ENCODE peak calls at places on chromosomes 4 and X, in five cellular contexts. One of them, this sample, is unnamed.

GRCh38 chr4:10108818-10109783 is 7.5 kb downstream of the WDR1 start:
- DNase-seq in RWPE2: no peak
- DNase-seq in choroid plexus epithelial cell: peak
- DNase-seq in astrocyte: no peak
- DNase-seq in HFF-Myc: no peak
- DNase-seq in this sample: no peak

GRCh38 chr4:140095694-140096482 is 58.1 kb downstream of the MAML3 start:
- DNase-seq in astrocyte: peak
- DNase-seq in RWPE2: no peak
- DNase-seq in choroid plexus epithelial cell: peak
- DNase-seq in HFF-Myc: peak
- DNase-seq in this sample: no peak

GRCh38 chr4:159655547-159655946 is 552.7 kb downstream of the RAPGEF2 start:
- DNase-seq in RWPE2: no peak
- DNase-seq in astrocyte: peak
- DNase-seq in choroid plexus epithelial cell: peak
- DNase-seq in HFF-Myc: no peak
- DNase-seq in this sample: no peak

GRCh38 chr4:2833671-2834000 is 10.0 kb upstream of the ADD1 start:
- DNase-seq in astrocyte: no peak
- DNase-seq in choroid plexus epithelial cell: no peak
- DNase-seq in HFF-Myc: no peak
- DNase-seq in RWPE2: peak
- DNase-seq in this sample: no peak

GRCh38 chr4:144582105-144582850 is 63.7 kb upstream of the HHIP start:
- DNase-seq in choroid plexus epithelial cell: peak
- DNase-seq in HFF-Myc: no peak
- DNase-seq in RWPE2: no peak
- DNase-seq in astrocyte: peak
- DNase-seq in this sample: no peak

GRCh38 chr4:51932261-51932660 is 87.9 kb downstream of the LRRC66 start:
- DNase-seq in choroid plexus epithelial cell: peak
- DNase-seq in HFF-Myc: no peak
- DNase-seq in astrocyte: peak
- DNase-seq in RWPE2: no peak
- DNase-seq in this sample: no peak

GRCh38 chr4:38940476-38940875 is 72.9 kb downstream of the FAM114A1 start:
- DNase-seq in astrocyte: no peak
- DNase-seq in RWPE2: no peak
- DNase-seq in choroid plexus epithelial cell: no peak
- DNase-seq in HFF-Myc: no peak
- DNase-seq in this sample: no peak

GRCh38 chrX:30278365-30278764 is 30.8 kb downstream of the NR0B1 start:
- DNase-seq in choroid plexus epithelial cell: peak
- DNase-seq in RWPE2: no peak
- DNase-seq in HFF-Myc: no peak
- DNase-seq in astrocyte: peak
- DNase-seq in this sample: no peak

GRCh38 chr4:34105311-34105710 is 2139.0 kb downstream of the ARAP2 start:
- DNase-seq in choroid plexus epithelial cell: peak
- DNase-seq in RWPE2: no peak
- DNase-seq in HFF-Myc: no peak
- DNase-seq in astrocyte: peak
- DNase-seq in this sample: no peak

GRCh38 chr4:39823193-39823592 is 125.3 kb downstream of the UBE2K start:
- DNase-seq in RWPE2: no peak
- DNase-seq in astrocyte: peak
- DNase-seq in HFF-Myc: no peak
- DNase-seq in choroid plexus epithelial cell: peak
- DNase-seq in this sample: no peak

GRCh38 chrX:23694606-23695005 is 27.3 kb downstream of the PRDX4 start:
- DNase-seq in RWPE2: no peak
- DNase-seq in astrocyte: peak
- DNase-seq in HFF-Myc: peak
- DNase-seq in choroid plexus epithelial cell: peak
- DNase-seq in this sample: peak

GRCh38 chrX:54786972-54787371 is 11.1 kb downstream of the ITIH6 start:
- DNase-seq in RWPE2: no peak
- DNase-seq in HFF-Myc: no peak
- DNase-seq in astrocyte: no peak
- DNase-seq in choroid plexus epithelial cell: no peak
- DNase-seq in this sample: no peak

GRCh38 chr4:13700196-13701140 is 72.9 kb upstream of the BOD1L1 start:
- DNase-seq in astrocyte: peak
- DNase-seq in RWPE2: no peak
- DNase-seq in HFF-Myc: peak
- DNase-seq in choroid plexus epithelial cell: peak
- DNase-seq in this sample: no peak

GRCh38 chr4:116539744-116540143 is 545.6 kb downstream of the TRAM1L1 start:
- DNase-seq in astrocyte: no peak
- DNase-seq in RWPE2: no peak
- DNase-seq in choroid plexus epithelial cell: no peak
- DNase-seq in HFF-Myc: no peak
- DNase-seq in this sample: no peak

GRCh38 chrX:253451-254297 is 27.5 kb upstream of the PLCXD1 start:
- DNase-seq in HFF-Myc: no peak
- DNase-seq in RWPE2: peak
- DNase-seq in astrocyte: no peak
- DNase-seq in choroid plexus epithelial cell: no peak
- DNase-seq in this sample: no peak

GRCh38 chr4:171118091-171118490 is 695.1 kb upstream of the GALNTL6 start:
- DNase-seq in astrocyte: no peak
- DNase-seq in RWPE2: no peak
- DNase-seq in HFF-Myc: no peak
- DNase-seq in choroid plexus epithelial cell: peak
- DNase-seq in this sample: no peak

GRCh38 chr4:100826808-100827548 is 309.2 kb upstream of the EMCN start:
- DNase-seq in astrocyte: no peak
- DNase-seq in choroid plexus epithelial cell: no peak
- DNase-seq in RWPE2: no peak
- DNase-seq in HFF-Myc: no peak
- DNase-seq in this sample: no peak

GRCh38 chrX:118349188-118349587 is 3.3 kb downstream of the WDR44 start:
- DNase-seq in HFF-Myc: no peak
- DNase-seq in choroid plexus epithelial cell: no peak
- DNase-seq in astrocyte: no peak
- DNase-seq in RWPE2: no peak
- DNase-seq in this sample: no peak

GRCh38 chr4:87843936-87844335 is 11.2 kb downstream of the MEPE start:
- DNase-seq in RWPE2: no peak
- DNase-seq in astrocyte: peak
- DNase-seq in choroid plexus epithelial cell: peak
- DNase-seq in HFF-Myc: peak
- DNase-seq in this sample: no peak

GRCh38 chrX:40471965-40472648 is 108.7 kb upstream of the ATP6AP2 start:
- DNase-seq in astrocyte: peak
- DNase-seq in RWPE2: no peak
- DNase-seq in HFF-Myc: peak
- DNase-seq in choroid plexus epithelial cell: peak
- DNase-seq in this sample: peak
- H3K4me3 ChIP-seq in astrocyte: no peak
- H3K4me3 ChIP-seq in RWPE2: no peak
- H3K4me3 ChIP-seq in HFF-Myc: no peak
- H3K4me3 ChIP-seq in choroid plexus epithelial cell: peak
- H3K4me3 ChIP-seq in this sample: no peak

GRCh38 chr4:102533348-102533747 is 32.2 kb downstream of the NFKB1 start:
- DNase-seq in HFF-Myc: no peak
- DNase-seq in RWPE2: no peak
- DNase-seq in choroid plexus epithelial cell: no peak
- DNase-seq in astrocyte: no peak
- DNase-seq in this sample: no peak
- H3K4me3 ChIP-seq in HFF-Myc: no peak
- H3K4me3 ChIP-seq in RWPE2: no peak
- H3K4me3 ChIP-seq in choroid plexus epithelial cell: no peak
- H3K4me3 ChIP-seq in astrocyte: no peak
- H3K4me3 ChIP-seq in this sample: no peak

GRCh38 chr4:4637710-4638109 is 95.9 kb upstream of the STX18 start:
- DNase-seq in choroid plexus epithelial cell: no peak
- DNase-seq in RWPE2: no peak
- DNase-seq in HFF-Myc: no peak
- DNase-seq in astrocyte: no peak
- DNase-seq in this sample: no peak
- H3K4me3 ChIP-seq in choroid plexus epithelial cell: no peak
- H3K4me3 ChIP-seq in RWPE2: no peak
- H3K4me3 ChIP-seq in HFF-Myc: no peak
- H3K4me3 ChIP-seq in astrocyte: no peak
- H3K4me3 ChIP-seq in this sample: no peak

DNA sequence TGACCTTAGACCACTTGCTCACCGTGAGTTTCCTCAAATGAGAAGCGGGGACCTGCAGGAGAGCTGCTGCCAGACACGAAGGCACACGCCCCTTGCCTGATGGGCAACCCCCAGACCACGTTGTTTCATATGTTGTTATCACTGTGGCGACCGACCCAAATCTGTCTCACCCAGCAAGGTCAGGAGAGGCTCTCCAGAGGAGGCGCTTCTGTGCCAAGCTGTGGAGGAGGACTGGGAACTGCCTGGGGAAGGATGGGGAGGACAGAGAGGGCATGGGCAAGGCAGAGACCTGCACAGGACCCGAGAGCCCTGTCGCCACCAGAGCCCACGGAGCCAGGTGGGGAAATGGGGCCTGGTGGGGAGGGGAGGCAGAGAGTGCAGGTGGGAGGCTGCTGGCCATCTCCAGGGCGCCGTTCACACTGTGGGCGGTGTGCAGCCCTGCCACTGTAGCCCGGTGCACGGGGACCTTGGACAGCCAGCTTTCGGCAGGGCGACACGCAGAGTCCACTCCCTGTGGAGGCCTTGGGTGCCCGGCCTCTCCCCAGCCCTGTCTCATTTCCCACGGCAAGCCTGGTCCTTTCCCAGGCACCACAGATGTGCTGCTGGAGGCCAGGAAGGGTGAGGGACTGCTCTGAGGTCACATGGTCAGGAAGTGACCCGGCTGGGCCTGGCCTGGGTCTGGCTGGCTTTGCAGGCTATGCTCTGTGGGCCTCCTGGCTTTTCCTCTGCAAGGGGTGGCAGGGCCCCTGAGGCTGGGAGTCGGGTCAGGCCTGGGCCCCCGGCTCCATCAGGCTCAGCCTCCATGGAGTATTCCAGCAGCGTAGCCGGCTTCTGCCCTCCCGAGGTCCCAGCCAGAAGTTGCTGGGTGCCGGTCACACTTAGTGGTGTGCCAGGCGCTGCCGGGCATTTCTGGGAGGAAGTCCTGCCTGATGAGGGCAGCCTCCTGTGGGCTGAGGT is 3.2 kb downstream of the HTRA3 start:
- DNase-seq in astrocyte: no peak
- DNase-seq in RWPE2: no peak
- DNase-seq in HFF-Myc: no peak
- DNase-seq in choroid plexus epithelial cell: peak
- DNase-seq in this sample: no peak
- H3K4me3 ChIP-seq in astrocyte: no peak
- H3K4me3 ChIP-seq in RWPE2: no peak
- H3K4me3 ChIP-seq in HFF-Myc: no peak
- H3K4me3 ChIP-seq in choroid plexus epithelial cell: no peak
- H3K4me3 ChIP-seq in this sample: no peak

GRCh38 chr4:119212251-119212963 is at the start of gene USP53:
- DNase-seq in RWPE2: peak
- DNase-seq in choroid plexus epithelial cell: peak
- DNase-seq in HFF-Myc: peak
- DNase-seq in astrocyte: peak
- DNase-seq in this sample: peak

GRCh38 chr4:119209077-119209476 is 3.4 kb upstream of the USP53 start:
- DNase-seq in RWPE2: no peak
- DNase-seq in HFF-Myc: peak
- DNase-seq in astrocyte: peak
- DNase-seq in choroid plexus epithelial cell: peak
- DNase-seq in this sample: no peak

GRCh38 chr4:119209586-119209985 is 2.9 kb upstream of the USP53 start:
- DNase-seq in astrocyte: no peak
- DNase-seq in choroid plexus epithelial cell: no peak
- DNase-seq in HFF-Myc: no peak
- DNase-seq in RWPE2: no peak
- DNase-seq in this sample: no peak

GRCh38 chr4:119211856-119212250 is 660 bp upstream of the USP53 start:
- DNase-seq in RWPE2: no peak
- DNase-seq in astrocyte: no peak
- DNase-seq in HFF-Myc: no peak
- DNase-seq in choroid plexus epithelial cell: no peak
- DNase-seq in this sample: no peak

GRCh38 chr4:119210760-119211159 is 1.8 kb upstream of the USP53 start:
- DNase-seq in HFF-Myc: no peak
- DNase-seq in RWPE2: no peak
- DNase-seq in choroid plexus epithelial cell: peak
- DNase-seq in astrocyte: no peak
- DNase-seq in this sample: no peak
- H3K4me3 ChIP-seq in HFF-Myc: peak
- H3K4me3 ChIP-seq in RWPE2: no peak
- H3K4me3 ChIP-seq in choroid plexus epithelial cell: no peak
- H3K4me3 ChIP-seq in astrocyte: no peak
- H3K4me3 ChIP-seq in this sample: no peak

GRCh38 chrX:53320543-53321215 is 39.3 kb upstream of the IQSEC2 start:
- DNase-seq in astrocyte: no peak
- DNase-seq in RWPE2: no peak
- DNase-seq in HFF-Myc: no peak
- DNase-seq in choroid plexus epithelial cell: no peak
- DNase-seq in this sample: peak
- H3K4me3 ChIP-seq in astrocyte: peak
- H3K4me3 ChIP-seq in RWPE2: peak
- H3K4me3 ChIP-seq in HFF-Myc: peak
- H3K4me3 ChIP-seq in choroid plexus epithelial cell: peak
- H3K4me3 ChIP-seq in this sample: peak

GRCh38 chr4:53465891-53466290 is 88.5 kb downstream of the FIP1L1 start:
- DNase-seq in RWPE2: no peak
- DNase-seq in HFF-Myc: no peak
- DNase-seq in choroid plexus epithelial cell: no peak
- DNase-seq in astrocyte: no peak
- DNase-seq in this sample: no peak
- H3K4me3 ChIP-seq in RWPE2: no peak
- H3K4me3 ChIP-seq in HFF-Myc: no peak
- H3K4me3 ChIP-seq in choroid plexus epithelial cell: no peak
- H3K4me3 ChIP-seq in astrocyte: no peak
- H3K4me3 ChIP-seq in this sample: no peak

This sample was measured in neural progenitor cell.